ENCODE peak calls at places on chromosome 14, in eight cellular contexts. One of them, this sample, is unnamed.
A peak's percentile ranks its signal among the peaks of the same experiment; 100 is the strongest.

GRCh38 chr14:86217523-86217922 is 687.6 kb downstream of the FLRT2 start:
- DNase-seq in foreskin fibroblast: no peak
- DNase-seq in pancreas: no peak
- DNase-seq in cardiac fibroblast: no peak
- DNase-seq in fibroblast of lung: no peak
- DNase-seq in nephron progenitor cell: no peak
- DNase-seq in RWPE2: no peak
- DNase-seq in A549: no peak
- DNase-seq in this sample: no peak

GRCh38 chr14:88630565-88630964 is 67.7 kb downstream of the ZC3H14 start:
- DNase-seq in foreskin fibroblast: no peak
- DNase-seq in nephron progenitor cell: no peak
- DNase-seq in cardiac fibroblast: peak; percentile 75
- DNase-seq in pancreas: no peak
- DNase-seq in RWPE2: no peak
- DNase-seq in fibroblast of lung: peak; percentile 91
- DNase-seq in A549: peak; percentile 18
- DNase-seq in this sample: no peak

GRCh38 chr14:32083315-32083624 is 6.2 kb downstream of the ARHGAP5 start:
- DNase-seq in foreskin fibroblast: no peak
- DNase-seq in fibroblast of lung: no peak
- DNase-seq in RWPE2: no peak
- DNase-seq in nephron progenitor cell: no peak
- DNase-seq in pancreas: no peak
- DNase-seq in cardiac fibroblast: no peak
- DNase-seq in A549: no peak
- DNase-seq in this sample: no peak

GRCh38 chr14:69657961-69658360 is 46.6 kb downstream of the SUSD6 start:
- DNase-seq in pancreas: peak; percentile 52
- DNase-seq in A549: no peak
- DNase-seq in fibroblast of lung: peak; percentile 78
- DNase-seq in RWPE2: peak; percentile 70
- DNase-seq in cardiac fibroblast: peak; percentile 59
- DNase-seq in nephron progenitor cell: peak; percentile 17
- DNase-seq in foreskin fibroblast: peak; percentile 31
- DNase-seq in this sample: no peak

GRCh38 chr14:87449016-87449415 is 544.0 kb downstream of the GALC start:
- DNase-seq in cardiac fibroblast: no peak
- DNase-seq in RWPE2: no peak
- DNase-seq in pancreas: no peak
- DNase-seq in fibroblast of lung: no peak
- DNase-seq in foreskin fibroblast: no peak
- DNase-seq in nephron progenitor cell: no peak
- DNase-seq in A549: no peak
- DNase-seq in this sample: no peak

GRCh38 chr14:50806241-50806933 is 24.6 kb downstream of the NIN start:
- DNase-seq in foreskin fibroblast: no peak
- DNase-seq in pancreas: no peak
- DNase-seq in cardiac fibroblast: no peak
- DNase-seq in A549: no peak
- DNase-seq in fibroblast of lung: no peak
- DNase-seq in RWPE2: no peak
- DNase-seq in nephron progenitor cell: no peak
- DNase-seq in this sample: no peak

GRCh38 chr14:101554991-101555668 is 6.2 kb upstream of the DIO3 start:
- DNase-seq in RWPE2: no peak
- DNase-seq in nephron progenitor cell: no peak
- DNase-seq in cardiac fibroblast: no peak
- DNase-seq in fibroblast of lung: no peak
- DNase-seq in foreskin fibroblast: no peak
- DNase-seq in pancreas: no peak
- DNase-seq in A549: no peak
- DNase-seq in this sample: no peak

GRCh38 chr14:69953266-69953905 is 74.2 kb downstream of the SMOC1 start:
- DNase-seq in foreskin fibroblast: no peak
- DNase-seq in pancreas: no peak
- DNase-seq in fibroblast of lung: no peak
- DNase-seq in A549: no peak
- DNase-seq in cardiac fibroblast: no peak
- DNase-seq in RWPE2: no peak
- DNase-seq in nephron progenitor cell: no peak
- DNase-seq in this sample: no peak

GRCh38 chr14:65073605-65074201 is 28.6 kb downstream of the MAX start:
- DNase-seq in fibroblast of lung: no peak
- DNase-seq in pancreas: no peak
- DNase-seq in RWPE2: no peak
- DNase-seq in foreskin fibroblast: no peak
- DNase-seq in nephron progenitor cell: no peak
- DNase-seq in A549: no peak
- DNase-seq in cardiac fibroblast: no peak
- DNase-seq in this sample: no peak

GRCh38 chr14:86022031-86022629 is 492.2 kb downstream of the FLRT2 start:
- DNase-seq in fibroblast of lung: peak; percentile 61
- DNase-seq in pancreas: no peak
- DNase-seq in foreskin fibroblast: peak; percentile 65
- DNase-seq in nephron progenitor cell: no peak
- DNase-seq in RWPE2: no peak
- DNase-seq in A549: no peak
- DNase-seq in cardiac fibroblast: no peak
- DNase-seq in this sample: no peak

GRCh38 chr14:32252030-32252670 is 49.1 kb upstream of the RNU6-8 start:
- DNase-seq in A549: peak; percentile 80
- DNase-seq in nephron progenitor cell: peak; percentile 48
- DNase-seq in cardiac fibroblast: peak; percentile 84
- DNase-seq in RWPE2: no peak
- DNase-seq in foreskin fibroblast: peak; percentile 83
- DNase-seq in fibroblast of lung: peak; percentile 69
- DNase-seq in pancreas: peak; percentile 71
- DNase-seq in this sample: no peak

GRCh38 chr14:68733086-68733621 is 59.7 kb downstream of the ZFP36L1 start:
- DNase-seq in RWPE2: no peak
- DNase-seq in cardiac fibroblast: peak; percentile 26
- DNase-seq in A549: no peak
- DNase-seq in nephron progenitor cell: no peak
- DNase-seq in foreskin fibroblast: no peak
- DNase-seq in pancreas: no peak
- DNase-seq in fibroblast of lung: no peak
- DNase-seq in this sample: no peak

GRCh38 chr14:64417042-64417770 is 29.1 kb downstream of the MTHFD1 start:
- DNase-seq in pancreas: no peak
- DNase-seq in foreskin fibroblast: peak; percentile 50
- DNase-seq in A549: no peak
- DNase-seq in cardiac fibroblast: peak; percentile 41
- DNase-seq in fibroblast of lung: peak; percentile 75
- DNase-seq in RWPE2: no peak
- DNase-seq in nephron progenitor cell: no peak
- DNase-seq in this sample: no peak

GRCh38 chr14:101549154-101549553 is 12.1 kb upstream of the DIO3 start:
- DNase-seq in RWPE2: no peak
- DNase-seq in foreskin fibroblast: no peak
- DNase-seq in cardiac fibroblast: no peak
- DNase-seq in A549: no peak
- DNase-seq in nephron progenitor cell: no peak
- DNase-seq in pancreas: no peak
- DNase-seq in fibroblast of lung: no peak
- DNase-seq in this sample: no peak

DNA sequence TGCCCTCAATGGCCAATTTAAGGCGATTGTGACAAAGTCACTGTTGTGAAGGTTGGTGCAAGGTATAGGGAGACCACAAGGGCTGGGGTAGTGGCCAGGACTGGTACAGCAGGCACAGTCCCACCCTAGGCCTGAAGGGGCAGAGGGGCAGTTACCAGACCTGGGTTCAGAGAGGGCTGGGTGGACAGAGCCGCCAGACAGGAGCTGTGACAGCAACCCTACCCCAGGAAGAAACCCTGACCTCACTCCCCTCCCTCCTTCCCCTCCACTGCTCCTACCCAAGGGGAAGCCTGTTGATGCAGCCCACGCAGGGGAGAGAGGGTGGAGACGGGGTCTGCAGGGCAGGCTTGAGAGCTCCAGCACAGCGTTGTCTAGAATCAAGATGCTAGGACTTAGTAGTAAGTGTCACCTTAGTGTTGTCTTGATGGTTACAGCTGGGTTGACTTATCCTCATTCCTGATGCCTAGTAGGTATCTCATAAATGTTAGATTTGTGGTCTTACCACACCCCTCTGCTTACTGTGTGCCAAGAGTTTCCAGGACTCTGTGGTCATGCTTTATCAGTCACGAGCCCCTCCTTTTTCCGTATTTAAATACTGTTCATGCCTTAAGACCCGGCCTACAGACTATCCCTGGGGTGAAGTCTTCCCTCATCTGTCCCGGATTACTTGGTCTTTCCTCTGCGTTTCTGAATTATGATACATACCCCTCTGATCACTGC is 14.4 kb downstream of the EML1 start:
- DNase-seq in nephron progenitor cell: no peak
- DNase-seq in cardiac fibroblast: peak; percentile 72
- DNase-seq in RWPE2: no peak
- DNase-seq in fibroblast of lung: peak; percentile 66
- DNase-seq in pancreas: no peak
- DNase-seq in foreskin fibroblast: no peak
- DNase-seq in A549: peak; percentile 9
- DNase-seq in this sample: no peak
- TF ChIP-seq CTCF in nephron progenitor cell: peak; percentile 8
- TF ChIP-seq CTCF in cardiac fibroblast: peak; percentile 2
- TF ChIP-seq CTCF in RWPE2: no peak
- TF ChIP-seq CTCF in fibroblast of lung: no peak
- TF ChIP-seq CTCF in pancreas: no peak
- TF ChIP-seq CTCF in foreskin fibroblast: no peak
- TF ChIP-seq CTCF in A549: no peak
- TF ChIP-seq CTCF in this sample: no peak

DNA sequence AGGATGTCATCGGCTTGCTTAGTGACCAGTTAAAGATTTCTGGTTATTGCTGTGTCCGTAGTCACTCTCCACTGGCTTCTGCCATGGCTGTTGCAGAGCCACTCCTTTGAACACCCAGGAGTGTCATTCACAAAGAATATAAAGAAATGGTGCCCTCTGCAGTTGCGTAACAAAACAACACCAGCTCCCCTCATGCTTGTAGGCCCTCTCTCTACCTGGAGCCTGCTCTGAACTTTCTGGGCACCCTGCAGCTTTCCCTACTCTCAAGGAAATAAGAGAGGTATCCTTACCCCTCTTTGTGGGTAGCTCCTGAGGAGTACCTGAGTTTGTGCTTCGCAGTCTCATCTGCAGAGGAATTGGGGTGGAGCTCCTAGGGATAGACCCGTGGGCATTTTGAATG is 97.3 kb upstream of the TMEM260 start:
- DNase-seq in nephron progenitor cell: peak; percentile 49
- DNase-seq in foreskin fibroblast: peak; percentile 18
- DNase-seq in pancreas: no peak
- DNase-seq in fibroblast of lung: no peak
- DNase-seq in RWPE2: no peak
- DNase-seq in cardiac fibroblast: peak; percentile 41
- DNase-seq in A549: peak; percentile 41
- DNase-seq in this sample: no peak
- TF ChIP-seq CTCF in nephron progenitor cell: peak; percentile 52
- TF ChIP-seq CTCF in foreskin fibroblast: peak; percentile 2
- TF ChIP-seq CTCF in pancreas: no peak
- TF ChIP-seq CTCF in fibroblast of lung: peak; percentile 23
- TF ChIP-seq CTCF in RWPE2: no peak
- TF ChIP-seq CTCF in cardiac fibroblast: peak; percentile 20
- TF ChIP-seq CTCF in A549: peak; percentile 33
- TF ChIP-seq CTCF in this sample: no peak

GRCh38 chr14:99187858-99188257 is 84.1 kb downstream of the BCL11B start:
- DNase-seq in fibroblast of lung: no peak
- DNase-seq in pancreas: no peak
- DNase-seq in cardiac fibroblast: no peak
- DNase-seq in A549: no peak
- DNase-seq in RWPE2: no peak
- DNase-seq in nephron progenitor cell: no peak
- DNase-seq in foreskin fibroblast: no peak
- DNase-seq in this sample: no peak

GRCh38 chr14:99190696-99191662 is 81.0 kb downstream of the BCL11B start:
- DNase-seq in A549: no peak
- DNase-seq in nephron progenitor cell: no peak
- DNase-seq in pancreas: no peak
- DNase-seq in RWPE2: no peak
- DNase-seq in foreskin fibroblast: no peak
- DNase-seq in cardiac fibroblast: no peak
- DNase-seq in fibroblast of lung: no peak
- DNase-seq in this sample: no peak

GRCh38 chr14:99186956-99187690 is 84.9 kb downstream of the BCL11B start:
- DNase-seq in nephron progenitor cell: no peak
- DNase-seq in foreskin fibroblast: no peak
- DNase-seq in fibroblast of lung: no peak
- DNase-seq in A549: no peak
- DNase-seq in RWPE2: no peak
- DNase-seq in cardiac fibroblast: no peak
- DNase-seq in pancreas: no peak
- DNase-seq in this sample: no peak

GRCh38 chr14:99189201-99189801 is 82.7 kb downstream of the BCL11B start:
- DNase-seq in RWPE2: no peak
- DNase-seq in foreskin fibroblast: no peak
- DNase-seq in pancreas: no peak
- DNase-seq in nephron progenitor cell: no peak
- DNase-seq in cardiac fibroblast: no peak
- DNase-seq in A549: no peak
- DNase-seq in fibroblast of lung: no peak
- DNase-seq in this sample: no peak

GRCh38 chr14:99188721-99189120 is 83.3 kb downstream of the BCL11B start:
- DNase-seq in nephron progenitor cell: no peak
- DNase-seq in pancreas: no peak
- DNase-seq in A549: no peak
- DNase-seq in foreskin fibroblast: no peak
- DNase-seq in fibroblast of lung: no peak
- DNase-seq in RWPE2: no peak
- DNase-seq in cardiac fibroblast: no peak
- DNase-seq in this sample: no peak
- TF ChIP-seq CTCF in nephron progenitor cell: peak; percentile 8
- TF ChIP-seq CTCF in pancreas: no peak
- TF ChIP-seq CTCF in A549: no peak
- TF ChIP-seq CTCF in foreskin fibroblast: no peak
- TF ChIP-seq CTCF in fibroblast of lung: no peak
- TF ChIP-seq CTCF in RWPE2: no peak
- TF ChIP-seq CTCF in cardiac fibroblast: no peak
- TF ChIP-seq CTCF in this sample: no peak

GRCh38 chr14:24266344-24267244 is 3.6 kb upstream of the TGM1 start:
- DNase-seq in fibroblast of lung: no peak
- DNase-seq in nephron progenitor cell: no peak
- DNase-seq in cardiac fibroblast: no peak
- DNase-seq in A549: no peak
- DNase-seq in RWPE2: no peak
- DNase-seq in foreskin fibroblast: no peak
- DNase-seq in pancreas: no peak
- DNase-seq in this sample: no peak

GRCh38 chr14:24269910-24270536 is 1.4 kb downstream of the RABGGTA start:
- DNase-seq in nephron progenitor cell: no peak
- DNase-seq in cardiac fibroblast: no peak
- DNase-seq in RWPE2: no peak
- DNase-seq in pancreas: no peak
- DNase-seq in fibroblast of lung: no peak
- DNase-seq in foreskin fibroblast: no peak
- DNase-seq in A549: no peak
- DNase-seq in this sample: no peak

GRCh38 chr14:24269368-24269767 is 2.0 kb downstream of the RABGGTA start:
- DNase-seq in cardiac fibroblast: no peak
- DNase-seq in RWPE2: no peak
- DNase-seq in fibroblast of lung: no peak
- DNase-seq in foreskin fibroblast: no peak
- DNase-seq in A549: no peak
- DNase-seq in nephron progenitor cell: no peak
- DNase-seq in pancreas: no peak
- DNase-seq in this sample: no peak

GRCh38 chr14:24268225-24268624 is 3.2 kb downstream of the RABGGTA start:
- DNase-seq in nephron progenitor cell: no peak
- DNase-seq in foreskin fibroblast: no peak
- DNase-seq in fibroblast of lung: no peak
- DNase-seq in pancreas: no peak
- DNase-seq in A549: no peak
- DNase-seq in cardiac fibroblast: no peak
- DNase-seq in RWPE2: no peak
- DNase-seq in this sample: no peak

GRCh38 chr14:24267516-24267915 is 3.9 kb downstream of the RABGGTA start:
- DNase-seq in A549: no peak
- DNase-seq in pancreas: no peak
- DNase-seq in fibroblast of lung: no peak
- DNase-seq in nephron progenitor cell: no peak
- DNase-seq in RWPE2: no peak
- DNase-seq in cardiac fibroblast: no peak
- DNase-seq in foreskin fibroblast: no peak
- DNase-seq in this sample: no peak
- TF ChIP-seq CTCF in A549: no peak
- TF ChIP-seq CTCF in pancreas: no peak
- TF ChIP-seq CTCF in fibroblast of lung: no peak
- TF ChIP-seq CTCF in nephron progenitor cell: no peak
- TF ChIP-seq CTCF in RWPE2: no peak
- TF ChIP-seq CTCF in cardiac fibroblast: no peak
- TF ChIP-seq CTCF in foreskin fibroblast: no peak
- TF ChIP-seq CTCF in this sample: no peak

This sample was measured in omental fat pad.